ENCODE peak calls at places on chromosomes 7 and 10, in ten cellular contexts. U is transverse colon; H is GM19239; K is right cardiac atrium; F is frontal cortex; L is activated naive CD8-positive, alpha-beta T cell treated with anti-CD3 and anti-CD28 coated beads for 36 hours; D is NCI-H1417; W is ascending aorta; S is skeletal muscle cell; M is activated gamma-delta T cell treated with anti-CD3 and anti-CD28 coated beads, Interleukin-2, amount 50 U/mL, for 16 hours. J is an unnamed sample.

GRCh38 chr7:64733550-64734240 is 60.5 kb upstream of the ZNF138 start:
- DNase-seq in U (no peak), H (no peak), K (no peak), F (no peak), L (no peak), D (no peak), W (no peak), S (no peak), M (no peak), J (no peak)

GRCh38 chr7:103866919-103867318 is 122.5 kb downstream of the RELN start:
- DNase-seq in U (no peak), H (no peak), K (no peak), F (no peak), L (no peak), D (peak), W (no peak), S (no peak), M (no peak), J (no peak)

GRCh38 chr10:132555648-132556575 is 18.3 kb downstream of the INPP5A start:
- DNase-seq in U (no peak), H (no peak), K (no peak), F (no peak), L (no peak), D (no peak), W (no peak), S (no peak), M (no peak), J (no peak)

GRCh38 chr7:133805426-133805825 is 321.7 kb upstream of the LRGUK start:
- DNase-seq in U (no peak), H (no peak), K (no peak), F (no peak), L (no peak), D (no peak), W (no peak), S (no peak), M (no peak), J (no peak)

GRCh38 chr10:75179657-75180177 is 30.9 kb upstream of the VDAC2 start:
- DNase-seq in U (no peak), H (no peak), K (no peak), F (no peak), L (no peak), D (no peak), W (no peak), S (no peak), M (no peak), J (no peak)

GRCh38 chr7:330554-331230 is 40.7 kb downstream of the FOXL3 start:
- DNase-seq in U (no peak), H (no peak), K (no peak), F (peak), L (no peak), D (no peak), W (no peak), S (no peak), M (no peak), J (no peak)

GRCh38 chr10:66822801-66823200 is 103.0 kb upstream of the LRRTM3 start:
- DNase-seq in U (peak), H (no peak), K (no peak), F (no peak), L (no peak), D (peak), W (no peak), S (no peak), M (no peak), J (no peak)

GRCh38 chr10:73910401-73910763 is 550 bp upstream of the PLAU start:
- DNase-seq in U (no peak), H (no peak), K (no peak), F (no peak), L (peak), D (no peak), W (no peak), S (no peak), M (no peak), J (no peak)

GRCh38 chr10:80535671-80536360 is 1.9 kb upstream of the SH2D4B start:
- DNase-seq in U (peak), H (peak), K (peak), F (peak), L (peak), D (peak), W (no peak), S (no peak), M (peak), J (peak)

GRCh38 chr7:90706067-90706716 is 110.1 kb downstream of the CDK14 start:
- DNase-seq in U (no peak), H (no peak), K (no peak), F (no peak), L (no peak), D (peak), W (no peak), S (no peak), M (no peak), J (no peak)

GRCh38 chr7:112162161-112163020 is 43.8 kb downstream of the DOCK4 start:
- DNase-seq in U (no peak), H (no peak), K (peak), F (peak), L (no peak), D (peak), W (no peak), S (peak), M (no peak), J (no peak)

GRCh38 chr10:129761573-129761972 is 202.5 kb downstream of the EBF3 start:
- DNase-seq in U (no peak), H (no peak), K (no peak), F (no peak), L (no peak), D (no peak), W (no peak), S (no peak), M (no peak), J (no peak)

J was measured in activated T-helper 9 cell treated with anti-CD3 and anti-CD28 coated beads, Interleukin-2, amount 50 U/mL, for 16 hours.